ENCODE peak calls at places on chromosomes 7 and 10, in six cellular contexts. I is T-helper 2 cell; V is CD8-positive, alpha-beta memory T cell; K is A549; T is activated T-cell treated with anti-CD3 and anti-CD28 coated beads for 1 hour; J is NCI-H2081. U is an unnamed sample.

GRCh38 chr7:136405931-136406777 is 429.0 kb upstream of the MTPN start:
- DNase-seq in I (no peak), V (no peak), K (peak), T (no peak), J (peak), U (peak)

GRCh38 chr10:98556061-98556460 is 109.3 kb upstream of the HPS1 start:
- DNase-seq in I (no peak), V (no peak), K (no peak), T (no peak), J (no peak), U (no peak)

GRCh38 chr7:92847305-92847704 is 10.9 kb upstream of the CDK6 start:
- DNase-seq in I (no peak), V (no peak), K (no peak), T (no peak), J (no peak), U (no peak)

GRCh38 chr7:28983396-28984190 is 25.5 kb upstream of the TRIL start:
- DNase-seq in I (no peak), V (no peak), K (no peak), T (no peak), J (no peak), U (no peak)

GRCh38 chr7:107560898-107561516 is 2.7 kb downstream of the COG5 start:
- DNase-seq in I (no peak), V (peak), K (no peak), T (no peak), J (no peak), U (no peak)

GRCh38 chr7:87316846-87317545 is 28.5 kb upstream of the CROT start:
- DNase-seq in I (no peak), V (no peak), K (peak), T (no peak), J (no peak), U (no peak)

GRCh38 chr10:88070080-88070880 is 206.9 kb downstream of the PTEN start:
- DNase-seq in I (no peak), V (no peak), K (peak), T (no peak), J (no peak), U (no peak)

GRCh38 chr10:3487228-3487627 is 297.8 kb downstream of the KLF6 start:
- DNase-seq in I (no peak), V (no peak), K (no peak), T (no peak), J (no peak), U (no peak)

GRCh38 chr7:116708248-116708647 is 36.3 kb downstream of the MET start:
- DNase-seq in I (no peak), V (no peak), K (no peak), T (no peak), J (no peak), U (no peak)

U was measured in HCT116.